ENCODE peak calls at places on chromosomes 4 and X, in nine cellular contexts. A, W, N, M, L, G, S, V and E are unnamed samples.

GRCh38 chrX:22325091-22325490 is 52.4 kb downstream of the CBLL2 start:
- DNase-seq in N (no peak), L (no peak), S (no peak), G (no peak), A (no peak), V (no peak), M (no peak), W (no peak), E (no peak)

GRCh38 chr4:145716661-145717200 is 36.8 kb downstream of the C4orf51 start:
- DNase-seq in M (no peak), L (no peak), W (no peak), S (no peak), A (no peak), G (no peak), N (no peak), V (no peak), E (no peak)

GRCh38 chrX:63250253-63250868 is 100.8 kb downstream of the SPIN4 start:
- DNase-seq in S (peak; percentile 46), L (peak; percentile 21), A (peak; percentile 19), N (no peak), V (peak; percentile 1), G (no peak), W (no peak), M (peak; percentile 42), E (peak; percentile 47)

GRCh38 chrX:39631275-39631674 is 466.5 kb downstream of the BCOR start:
- DNase-seq in V (no peak), S (no peak), G (no peak), N (no peak), L (no peak), M (no peak), A (no peak), W (no peak), E (no peak)

GRCh38 chr4:167233523-167234387 is 539 bp downstream of the SPOCK3 start:
- DNase-seq in L (no peak), N (peak; percentile 20), A (no peak), S (no peak), W (no peak), M (no peak), V (no peak), G (no peak), E (peak; percentile 4)

GRCh38 chrX:149527705-149528104 is 13.1 kb upstream of the EOLA1 start:
- DNase-seq in N (peak; percentile 9), G (no peak), L (no peak), S (no peak), M (no peak), A (peak; percentile 29), W (no peak), V (no peak), E (no peak)

GRCh38 chr4:175090116-175090515 is 172.0 kb downstream of the ADAM29 start:
- DNase-seq in A (no peak), L (no peak), W (no peak), M (no peak), S (no peak), V (no peak), N (peak; percentile 40), G (no peak), E (no peak)

GRCh38 chr4:825063-825968 is 613 bp downstream of the CPLX1 start:
- DNase-seq in V (no peak), M (no peak), L (peak; percentile 15), S (peak; percentile 69), W (no peak), N (no peak), G (no peak), A (peak; percentile 89), E (no peak)

GRCh38 chr4:98491862-98492554 is 166.4 kb downstream of the TSPAN5 start:
- DNase-seq in G (no peak), M (no peak), W (no peak), L (no peak), A (no peak), V (no peak), S (no peak), N (no peak), E (no peak)

GRCh38 chrX:44244008-44244407 is 99.5 kb downstream of the EFHC2 start:
- DNase-seq in N (no peak), V (no peak), L (no peak), M (no peak), A (no peak), W (no peak), G (no peak), S (no peak), E (no peak)